ENCODE peak calls at places on chromosomes 12 and 14, in ten cellular contexts. I, A, M, L, R, K, N, E, B and X are unnamed samples.

GRCh38 chr12:171743-172705 is 41.9 kb downstream of the SLC6A12 start:
- DNase-seq in B (no peak), I (no peak), K (no peak), A (no peak), L (no peak), N (no peak), M (no peak), E (peak), R (no peak), X (no peak)

GRCh38 chr12:131796411-131796736 is 31.8 kb upstream of the MMP17 start:
- DNase-seq in I (no peak), E (no peak), A (no peak), L (no peak), M (no peak), B (no peak), N (no peak), R (no peak), K (no peak), X (no peak)

GRCh38 chr12:130815028-130815741 is 23.9 kb downstream of the STX2 start:
- DNase-seq in A (no peak), E (no peak), I (no peak), M (peak), B (no peak), L (no peak), N (no peak), R (no peak), K (no peak), X (no peak)

GRCh38 chr14:31435276-31435675 is 14.9 kb upstream of the HEATR5A start:
- DNase-seq in R (peak), E (no peak), L (no peak), M (no peak), B (no peak), K (no peak), N (no peak), I (no peak), A (no peak), X (no peak)

GRCh38 chr14:90695997-90696681 is 120.1 kb downstream of the TTC7B start:
- DNase-seq in E (no peak), N (no peak), L (no peak), A (no peak), I (no peak), K (no peak), M (no peak), R (no peak), B (no peak), X (no peak)

GRCh38 chr12:105090361-105090760 is 6.1 kb upstream of the ALDH1L2 start:
- DNase-seq in L (no peak), N (no peak), M (no peak), E (no peak), B (no peak), A (no peak), K (no peak), I (no peak), R (no peak), X (no peak)

GRCh38 chr14:101561145-101561896 is at the start of gene DIO3:
- DNase-seq in B (no peak), E (peak), K (no peak), R (peak), L (peak), A (peak), M (peak), I (no peak), N (no peak), X (no peak)

GRCh38 chr12:1297206-1297605 is 297.2 kb downstream of the FBXL14 start:
- DNase-seq in I (no peak), A (no peak), K (no peak), E (no peak), B (no peak), L (no peak), M (no peak), R (peak), N (no peak), X (no peak)

GRCh38 chr12:1122803-1123202 is 131.8 kb downstream of the ERC1 start:
- DNase-seq in M (no peak), L (no peak), N (no peak), A (no peak), B (no peak), I (no peak), R (no peak), K (no peak), E (no peak), X (no peak)

GRCh38 chr14:43651896-43652295 is 855.2 kb downstream of the FSCB start:
- DNase-seq in A (no peak), B (no peak), K (no peak), E (no peak), L (no peak), I (no peak), R (no peak), M (no peak), N (no peak), X (no peak)

GRCh38 chr12:58575281-58575680 is 345.0 kb downstream of the LRIG3 start:
- DNase-seq in N (no peak), M (peak), K (no peak), A (no peak), R (peak), E (peak), B (no peak), I (peak), L (peak), X (no peak)

GRCh38 chr14:61764342-61765122 is 2.3 kb downstream of the SNAPC1 start:
- DNase-seq in M (no peak), A (no peak), L (no peak), R (no peak), B (no peak), N (no peak), I (no peak), E (no peak), K (no peak), X (no peak)

GRCh38 chr12:122089080-122089479 is 10.5 kb downstream of the MLXIP start:
- DNase-seq in A (no peak), B (no peak), M (no peak), N (no peak), E (no peak), I (no peak), R (no peak), L (no peak), K (no peak), X (no peak)

GRCh38 chr12:4518106-4518728 is 20.5 kb upstream of the RAD51AP1 start:
- DNase-seq in M (no peak), B (no peak), K (no peak), N (no peak), I (peak), R (peak), A (no peak), L (no peak), E (no peak), X (no peak)

GRCh38 chr14:35340616-35341453 is 48.7 kb downstream of the PSMA6 start:
- DNase-seq in L (no peak), B (no peak), I (no peak), A (no peak), E (peak), M (no peak), N (no peak), K (no peak), R (no peak), X (no peak)

GRCh38 chr14:67941456-67942018 is 122.0 kb downstream of the RAD51B start:
- DNase-seq in B (no peak), A (no peak), M (no peak), R (peak), N (no peak), L (no peak), I (peak), E (no peak), K (peak), X (no peak)

GRCh38 chr14:31300296-31300695 is 92.7 kb upstream of the HECTD1 start:
- DNase-seq in A (no peak), E (no peak), M (no peak), I (no peak), R (no peak), K (no peak), N (no peak), B (no peak), L (no peak), X (no peak)

GRCh38 chr12:121025442-121026226 is 9.3 kb upstream of the C12orf43 start:
- DNase-seq in B (no peak), A (no peak), R (no peak), I (no peak), M (no peak), N (no peak), K (no peak), L (no peak), E (peak), X (no peak)

GRCh38 chr14:71319646-71320045 is 412.4 kb downstream of the PCNX1 start:
- DNase-seq in L (no peak), E (no peak), I (peak), K (no peak), M (peak), N (no peak), B (peak), A (no peak), R (no peak), X (peak)

GRCh38 chr14:60753264-60754126 is 18.9 kb downstream of the MNAT1 start:
- DNase-seq in B (no peak), I (no peak), E (no peak), R (peak), A (no peak), L (no peak), M (peak), K (no peak), N (no peak), X (peak)

GRCh38 chr14:59225281-59225680 is 36.8 kb downstream of the DAAM1 start:
- DNase-seq in E (no peak), M (no peak), L (no peak), B (no peak), A (no peak), K (no peak), I (no peak), R (no peak), N (no peak), X (no peak)

DNA sequence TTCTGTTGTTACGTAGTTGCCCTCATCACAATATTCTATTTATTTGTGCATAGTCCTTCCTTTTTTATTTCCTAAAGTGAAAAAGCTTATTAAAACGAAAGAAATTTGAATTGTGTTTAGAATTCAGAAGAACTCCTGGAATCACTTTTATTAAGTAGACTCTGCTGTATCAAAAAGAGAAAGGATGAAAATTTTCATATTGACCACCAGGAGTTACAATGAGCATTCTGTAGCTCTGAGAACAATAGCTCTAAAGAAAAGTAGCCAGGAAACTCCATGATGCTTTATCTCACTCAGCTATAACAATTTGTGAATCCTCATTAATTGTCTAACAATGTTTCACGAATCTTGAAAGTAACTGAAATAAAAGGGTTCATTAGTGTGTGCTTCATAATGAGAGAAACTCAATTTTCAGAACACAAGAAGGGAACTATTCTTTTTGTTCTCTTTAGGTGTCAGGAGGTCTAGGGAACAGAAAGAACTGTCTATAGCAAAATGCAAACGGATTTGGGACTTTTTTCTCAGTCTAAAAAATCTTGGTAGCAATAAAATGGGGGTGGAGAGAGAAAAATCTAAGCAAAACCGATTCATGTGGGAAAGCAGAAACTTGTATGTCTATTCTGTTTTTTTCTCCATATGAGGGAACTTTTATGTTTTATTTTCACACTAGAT is 19.3 kb downstream of the ASCL1 start:
- DNase-seq in R (no peak), I (no peak), A (no peak), B (no peak), L (no peak), K (no peak), N (no peak), E (no peak), M (no peak), X (no peak)
- TF ChIP-seq CTCF in R (no peak), I (no peak), A (peak), B (no peak), L (no peak), K (no peak), N (no peak), E (no peak), M (no peak), X (no peak)

DNA sequence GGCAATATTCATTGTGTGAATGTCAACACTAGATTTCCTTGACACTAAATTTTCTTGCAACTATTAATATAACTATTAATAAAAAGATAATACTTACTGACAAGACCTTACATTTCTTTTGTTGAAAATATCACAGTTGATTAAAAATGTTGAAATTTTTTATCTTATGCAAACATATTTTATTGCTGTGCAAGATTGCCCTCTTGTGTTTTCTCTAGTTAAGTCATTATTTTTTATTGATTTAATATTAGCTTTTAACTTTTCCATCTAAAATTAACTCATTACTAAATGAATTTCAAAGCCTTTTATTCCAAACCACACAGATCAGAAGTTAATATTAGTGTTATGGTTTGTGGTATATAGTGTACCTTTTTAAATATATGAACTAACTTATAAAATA is 11.7 kb upstream of the NAA30 start:
- DNase-seq in N (no peak), M (no peak), L (no peak), K (no peak), A (no peak), E (no peak), I (no peak), R (no peak), B (no peak), X (no peak)
- TF ChIP-seq CTCF in N (no peak), M (peak), L (no peak), K (no peak), A (peak), E (no peak), I (no peak), R (peak), B (no peak), X (no peak)

GRCh38 chr12:124333724-124334123 is 38.8 kb downstream of the RFLNA start:
- DNase-seq in K (no peak), L (no peak), R (no peak), M (no peak), N (no peak), A (no peak), I (no peak), E (no peak), B (no peak), X (no peak)

GRCh38 chr12:124334976-124335375 is 40.1 kb downstream of the RFLNA start:
- DNase-seq in I (no peak), K (no peak), B (no peak), N (no peak), L (no peak), E (no peak), R (no peak), A (no peak), M (no peak), X (no peak)

GRCh38 chr12:124332068-124332672 is 37.3 kb downstream of the RFLNA start:
- DNase-seq in N (no peak), I (no peak), L (no peak), E (no peak), A (peak), B (no peak), M (no peak), K (no peak), R (no peak), X (no peak)

GRCh38 chr12:124334266-124334665 is 39.4 kb downstream of the RFLNA start:
- DNase-seq in A (no peak), L (no peak), R (no peak), B (no peak), M (no peak), N (no peak), K (no peak), E (no peak), I (no peak), X (no peak)

GRCh38 chr12:124332900-124333299 is 38.0 kb downstream of the RFLNA start:
- DNase-seq in B (no peak), K (no peak), M (no peak), R (no peak), I (no peak), N (no peak), A (no peak), E (no peak), L (no peak), X (no peak)
- TF ChIP-seq CTCF in B (no peak), K (no peak), M (no peak), R (no peak), I (no peak), N (no peak), A (no peak), E (no peak), L (no peak), X (no peak)

GRCh38 chr12:51415931-51416330 is 8.7 kb upstream of the SLC4A8 start:
- DNase-seq in A (no peak), L (no peak), I (no peak), K (no peak), M (no peak), R (no peak), N (no peak), B (no peak), E (no peak), X (no peak)

GRCh38 chr12:51424094-51424661 is 453 bp upstream of the SLC4A8 start:
- DNase-seq in K (no peak), N (no peak), R (no peak), L (no peak), A (no peak), B (no peak), E (no peak), M (no peak), I (no peak), X (no peak)

GRCh38 chr12:51417826-51418225 is 6.8 kb upstream of the SLC4A8 start:
- DNase-seq in N (no peak), E (no peak), B (no peak), K (no peak), A (no peak), R (no peak), M (no peak), L (no peak), I (no peak), X (no peak)

GRCh38 chr12:51421266-51421884 is 3.3 kb upstream of the SLC4A8 start:
- DNase-seq in M (peak), A (peak), B (peak), R (peak), I (peak), K (peak), N (no peak), L (peak), E (peak), X (peak)

GRCh38 chr12:51419473-51420228 is 5.0 kb upstream of the SLC4A8 start:
- DNase-seq in I (no peak), A (no peak), L (no peak), M (no peak), B (no peak), R (no peak), E (no peak), K (no peak), N (no peak), X (no peak)
- TF ChIP-seq CTCF in I (peak), A (no peak), L (no peak), M (peak), B (no peak), R (peak), E (no peak), K (no peak), N (no peak), X (no peak)

DNA sequence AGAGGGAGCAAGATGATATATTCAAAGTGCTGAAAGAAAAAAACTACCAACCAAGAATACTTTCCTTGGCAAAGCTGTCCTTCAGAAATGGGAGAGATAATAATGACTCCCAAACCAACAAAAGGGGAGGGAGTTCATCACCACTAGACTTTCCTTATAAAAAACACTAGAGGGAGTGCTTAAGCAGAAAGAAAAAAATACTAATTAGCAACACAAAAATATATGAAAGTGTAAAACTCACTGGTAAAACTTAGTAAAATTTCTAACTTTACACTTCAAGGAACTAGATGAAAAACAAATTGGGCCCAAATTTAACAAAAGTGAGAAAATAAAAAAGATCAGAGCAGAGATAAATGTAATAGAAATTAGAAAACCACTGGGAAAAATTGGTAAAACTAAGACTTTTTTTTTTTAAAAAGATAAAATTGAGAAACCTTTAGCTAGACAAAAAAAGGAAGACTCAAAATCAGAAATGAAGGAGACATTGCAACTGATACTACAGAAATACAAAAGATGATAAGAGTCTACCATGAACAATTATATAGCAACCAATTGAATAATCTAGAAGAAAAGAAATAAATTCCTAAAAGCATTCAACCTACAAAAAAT is 60.4 kb upstream of the FAR2 start:
- DNase-seq in E (no peak), K (no peak), I (no peak), N (no peak), R (no peak), L (no peak), M (no peak), B (no peak), A (no peak), X (peak)
- TF ChIP-seq CTCF in E (peak), K (peak), I (peak), N (no peak), R (peak), L (no peak), M (peak), B (no peak), A (peak), X (peak)

GRCh38 chr12:94792690-94793089 is 142.3 kb upstream of the TMCC3 start:
- DNase-seq in E (no peak), K (peak), L (peak), A (no peak), R (no peak), B (no peak), N (no peak), M (peak), I (no peak), X (no peak)

GRCh38 chr12:94793191-94793595 is 142.8 kb upstream of the TMCC3 start:
- DNase-seq in L (peak), N (no peak), B (no peak), A (no peak), I (peak), E (no peak), M (no peak), K (no peak), R (no peak), X (no peak)

GRCh38 chr12:94798107-94798506 is 147.8 kb upstream of the TMCC3 start:
- DNase-seq in A (no peak), K (no peak), I (no peak), M (no peak), R (no peak), E (no peak), L (no peak), N (no peak), B (no peak), X (no peak)

GRCh38 chr12:94795053-94795452 is 144.7 kb upstream of the TMCC3 start:
- DNase-seq in R (no peak), M (no peak), E (no peak), I (no peak), N (no peak), A (no peak), K (no peak), B (no peak), L (no peak), X (no peak)

GRCh38 chr12:94795520-94795919 is 145.2 kb upstream of the TMCC3 start:
- DNase-seq in R (peak), M (no peak), L (peak), I (peak), B (peak), K (no peak), N (no peak), E (no peak), A (no peak), X (no peak)
- TF ChIP-seq CTCF in R (peak), M (no peak), L (no peak), I (peak), B (no peak), K (no peak), N (no peak), E (no peak), A (no peak), X (no peak)

GRCh38 chr12:69291278-69291593 is 51.9 kb downstream of the CPSF6 start:
- DNase-seq in R (no peak), E (no peak), I (no peak), L (no peak), B (no peak), K (no peak), M (no peak), N (no peak), A (no peak), X (no peak)
- TF ChIP-seq CTCF in R (no peak), E (no peak), I (no peak), L (no peak), B (no peak), K (no peak), M (no peak), N (no peak), A (peak), X (no peak)

GRCh38 chr12:93373847-93374723 is 3.6 kb upstream of the NUDT4 start:
- DNase-seq in E (peak), K (no peak), L (no peak), M (no peak), B (no peak), A (no peak), I (no peak), R (no peak), N (no peak), X (no peak)

GRCh38 chr12:93375906-93376305 is 1.8 kb upstream of the NUDT4 start:
- DNase-seq in B (no peak), E (no peak), I (no peak), K (no peak), M (no peak), L (no peak), R (no peak), N (no peak), A (no peak), X (no peak)

GRCh38 chr12:93377252-93377542 is 528 bp upstream of the NUDT4 start:
- DNase-seq in B (no peak), E (no peak), L (no peak), N (no peak), I (no peak), K (no peak), M (no peak), A (no peak), R (no peak), X (no peak)

GRCh38 chr12:93378373-93379310 is 917 bp downstream of the NUDT4 start:
- DNase-seq in B (peak), R (peak), E (peak), N (no peak), M (peak), A (peak), K (no peak), L (peak), I (peak), X (peak)

GRCh38 chr12:93376436-93377251 is 1.1 kb upstream of the NUDT4 start:
- DNase-seq in I (no peak), E (peak), B (peak), A (no peak), R (no peak), L (peak), N (peak), M (peak), K (peak), X (no peak)
- TF ChIP-seq CTCF in I (no peak), E (no peak), B (no peak), A (no peak), R (no peak), L (no peak), N (no peak), M (no peak), K (no peak), X (no peak)

GRCh38 chr12:38695057-38695456 is 210.3 kb downstream of the CPNE8 start:
- DNase-seq in N (no peak), R (no peak), E (no peak), B (no peak), K (no peak), M (no peak), I (no peak), L (no peak), A (no peak), X (no peak)
- TF ChIP-seq CTCF in N (no peak), R (no peak), E (no peak), B (no peak), K (no peak), M (no peak), I (no peak), L (no peak), A (no peak), X (no peak)